ENCODE peak calls at places on chromosomes 6 and 20, in seven cellular contexts. One of them, this sample, is unnamed.

GRCh38 chr20:48196006-48196405 is 410.7 kb upstream of the SULF2 start:
- DNase-seq in activated T-helper 1 cell treated with anti-CD3 and anti-CD28 coated beads, Interleukin-2, amount 50 U/mL, for 16 hours: no peak
- DNase-seq in MM.1S: no peak
- DNase-seq in mucosa of descending colon: no peak
- DNase-seq in activated T-cell treated with anti-CD3 and anti-CD28 coated beads, Interleukin-2, amount 50 U/mL, for 4 hours: no peak
- DNase-seq in activated effector memory CD4-positive, alpha-beta T cell treated with anti-CD3 and anti-CD28 coated beads, Interleukin-2, amount 50 U/mL, for 16 hours: no peak
- DNase-seq in activated CD4-positive, alpha-beta T cell treated with anti-CD3 and anti-CD28 coated beads, Interleukin-2, amount 50 U/mL, for 24 hours: no peak
- DNase-seq in this sample: no peak

GRCh38 chr20:18496042-18496441 is 983 bp downstream of the RBBP9 start:
- DNase-seq in mucosa of descending colon: no peak
- DNase-seq in MM.1S: peak
- DNase-seq in activated T-helper 1 cell treated with anti-CD3 and anti-CD28 coated beads, Interleukin-2, amount 50 U/mL, for 16 hours: no peak
- DNase-seq in activated CD4-positive, alpha-beta T cell treated with anti-CD3 and anti-CD28 coated beads, Interleukin-2, amount 50 U/mL, for 24 hours: no peak
- DNase-seq in activated T-cell treated with anti-CD3 and anti-CD28 coated beads, Interleukin-2, amount 50 U/mL, for 4 hours: no peak
- DNase-seq in activated effector memory CD4-positive, alpha-beta T cell treated with anti-CD3 and anti-CD28 coated beads, Interleukin-2, amount 50 U/mL, for 16 hours: no peak
- DNase-seq in this sample: no peak

GRCh38 chr6:7674291-7674690 is 51.6 kb upstream of the BMP6 start:
- DNase-seq in MM.1S: no peak
- DNase-seq in mucosa of descending colon: no peak
- DNase-seq in activated CD4-positive, alpha-beta T cell treated with anti-CD3 and anti-CD28 coated beads, Interleukin-2, amount 50 U/mL, for 24 hours: no peak
- DNase-seq in activated T-helper 1 cell treated with anti-CD3 and anti-CD28 coated beads, Interleukin-2, amount 50 U/mL, for 16 hours: no peak
- DNase-seq in activated effector memory CD4-positive, alpha-beta T cell treated with anti-CD3 and anti-CD28 coated beads, Interleukin-2, amount 50 U/mL, for 16 hours: no peak
- DNase-seq in activated T-cell treated with anti-CD3 and anti-CD28 coated beads, Interleukin-2, amount 50 U/mL, for 4 hours: no peak
- DNase-seq in this sample: no peak

GRCh38 chr6:90446164-90446563 is 140.7 kb downstream of the MAP3K7 start:
- DNase-seq in mucosa of descending colon: no peak
- DNase-seq in activated T-helper 1 cell treated with anti-CD3 and anti-CD28 coated beads, Interleukin-2, amount 50 U/mL, for 16 hours: no peak
- DNase-seq in activated CD4-positive, alpha-beta T cell treated with anti-CD3 and anti-CD28 coated beads, Interleukin-2, amount 50 U/mL, for 24 hours: no peak
- DNase-seq in MM.1S: no peak
- DNase-seq in activated T-cell treated with anti-CD3 and anti-CD28 coated beads, Interleukin-2, amount 50 U/mL, for 4 hours: no peak
- DNase-seq in activated effector memory CD4-positive, alpha-beta T cell treated with anti-CD3 and anti-CD28 coated beads, Interleukin-2, amount 50 U/mL, for 16 hours: no peak
- DNase-seq in this sample: no peak

GRCh38 chr20:3557237-3557636 is 86.4 kb downstream of the ATRN start:
- DNase-seq in activated CD4-positive, alpha-beta T cell treated with anti-CD3 and anti-CD28 coated beads, Interleukin-2, amount 50 U/mL, for 24 hours: no peak
- DNase-seq in MM.1S: no peak
- DNase-seq in activated T-cell treated with anti-CD3 and anti-CD28 coated beads, Interleukin-2, amount 50 U/mL, for 4 hours: no peak
- DNase-seq in activated effector memory CD4-positive, alpha-beta T cell treated with anti-CD3 and anti-CD28 coated beads, Interleukin-2, amount 50 U/mL, for 16 hours: no peak
- DNase-seq in activated T-helper 1 cell treated with anti-CD3 and anti-CD28 coated beads, Interleukin-2, amount 50 U/mL, for 16 hours: no peak
- DNase-seq in mucosa of descending colon: no peak
- DNase-seq in this sample: no peak

GRCh38 chr20:62706344-62706743 is 2.3 kb upstream of the NTSR1 start:
- DNase-seq in activated effector memory CD4-positive, alpha-beta T cell treated with anti-CD3 and anti-CD28 coated beads, Interleukin-2, amount 50 U/mL, for 16 hours: no peak
- DNase-seq in MM.1S: no peak
- DNase-seq in mucosa of descending colon: peak
- DNase-seq in activated CD4-positive, alpha-beta T cell treated with anti-CD3 and anti-CD28 coated beads, Interleukin-2, amount 50 U/mL, for 24 hours: no peak
- DNase-seq in activated T-cell treated with anti-CD3 and anti-CD28 coated beads, Interleukin-2, amount 50 U/mL, for 4 hours: no peak
- DNase-seq in activated T-helper 1 cell treated with anti-CD3 and anti-CD28 coated beads, Interleukin-2, amount 50 U/mL, for 16 hours: no peak
- DNase-seq in this sample: no peak

GRCh38 chr6:153425536-153425935 is 294.5 kb upstream of the RGS17 start:
- DNase-seq in activated T-helper 1 cell treated with anti-CD3 and anti-CD28 coated beads, Interleukin-2, amount 50 U/mL, for 16 hours: no peak
- DNase-seq in activated CD4-positive, alpha-beta T cell treated with anti-CD3 and anti-CD28 coated beads, Interleukin-2, amount 50 U/mL, for 24 hours: no peak
- DNase-seq in mucosa of descending colon: no peak
- DNase-seq in activated T-cell treated with anti-CD3 and anti-CD28 coated beads, Interleukin-2, amount 50 U/mL, for 4 hours: no peak
- DNase-seq in activated effector memory CD4-positive, alpha-beta T cell treated with anti-CD3 and anti-CD28 coated beads, Interleukin-2, amount 50 U/mL, for 16 hours: no peak
- DNase-seq in MM.1S: no peak
- DNase-seq in this sample: no peak

GRCh38 chr20:41654884-41655283 is 36.7 kb upstream of the CHD6 start:
- DNase-seq in MM.1S: no peak
- DNase-seq in activated T-helper 1 cell treated with anti-CD3 and anti-CD28 coated beads, Interleukin-2, amount 50 U/mL, for 16 hours: no peak
- DNase-seq in activated CD4-positive, alpha-beta T cell treated with anti-CD3 and anti-CD28 coated beads, Interleukin-2, amount 50 U/mL, for 24 hours: no peak
- DNase-seq in mucosa of descending colon: no peak
- DNase-seq in activated T-cell treated with anti-CD3 and anti-CD28 coated beads, Interleukin-2, amount 50 U/mL, for 4 hours: no peak
- DNase-seq in activated effector memory CD4-positive, alpha-beta T cell treated with anti-CD3 and anti-CD28 coated beads, Interleukin-2, amount 50 U/mL, for 16 hours: no peak
- DNase-seq in this sample: no peak

GRCh38 chr6:3610896-3611295 is 140.6 kb downstream of the PXDC1 start:
- DNase-seq in activated T-cell treated with anti-CD3 and anti-CD28 coated beads, Interleukin-2, amount 50 U/mL, for 4 hours: no peak
- DNase-seq in MM.1S: no peak
- DNase-seq in activated effector memory CD4-positive, alpha-beta T cell treated with anti-CD3 and anti-CD28 coated beads, Interleukin-2, amount 50 U/mL, for 16 hours: no peak
- DNase-seq in activated T-helper 1 cell treated with anti-CD3 and anti-CD28 coated beads, Interleukin-2, amount 50 U/mL, for 16 hours: no peak
- DNase-seq in activated CD4-positive, alpha-beta T cell treated with anti-CD3 and anti-CD28 coated beads, Interleukin-2, amount 50 U/mL, for 24 hours: no peak
- DNase-seq in mucosa of descending colon: no peak
- DNase-seq in this sample: no peak

GRCh38 chr6:83258517-83258916 is 65.4 kb downstream of the RWDD2A start:
- DNase-seq in MM.1S: no peak
- DNase-seq in activated T-cell treated with anti-CD3 and anti-CD28 coated beads, Interleukin-2, amount 50 U/mL, for 4 hours: no peak
- DNase-seq in activated CD4-positive, alpha-beta T cell treated with anti-CD3 and anti-CD28 coated beads, Interleukin-2, amount 50 U/mL, for 24 hours: no peak
- DNase-seq in activated effector memory CD4-positive, alpha-beta T cell treated with anti-CD3 and anti-CD28 coated beads, Interleukin-2, amount 50 U/mL, for 16 hours: no peak
- DNase-seq in activated T-helper 1 cell treated with anti-CD3 and anti-CD28 coated beads, Interleukin-2, amount 50 U/mL, for 16 hours: no peak
- DNase-seq in mucosa of descending colon: no peak
- DNase-seq in this sample: no peak

GRCh38 chr6:148635070-148635743 is 111.6 kb upstream of the UST start:
- DNase-seq in activated CD4-positive, alpha-beta T cell treated with anti-CD3 and anti-CD28 coated beads, Interleukin-2, amount 50 U/mL, for 24 hours: no peak
- DNase-seq in MM.1S: no peak
- DNase-seq in activated effector memory CD4-positive, alpha-beta T cell treated with anti-CD3 and anti-CD28 coated beads, Interleukin-2, amount 50 U/mL, for 16 hours: no peak
- DNase-seq in mucosa of descending colon: no peak
- DNase-seq in activated T-helper 1 cell treated with anti-CD3 and anti-CD28 coated beads, Interleukin-2, amount 50 U/mL, for 16 hours: no peak
- DNase-seq in activated T-cell treated with anti-CD3 and anti-CD28 coated beads, Interleukin-2, amount 50 U/mL, for 4 hours: no peak
- DNase-seq in this sample: no peak

GRCh38 chr6:30411515-30412207 is 66.7 kb downstream of the RPP21 start:
- DNase-seq in activated T-helper 1 cell treated with anti-CD3 and anti-CD28 coated beads, Interleukin-2, amount 50 U/mL, for 16 hours: peak
- DNase-seq in MM.1S: peak
- DNase-seq in mucosa of descending colon: no peak
- DNase-seq in activated effector memory CD4-positive, alpha-beta T cell treated with anti-CD3 and anti-CD28 coated beads, Interleukin-2, amount 50 U/mL, for 16 hours: peak
- DNase-seq in activated CD4-positive, alpha-beta T cell treated with anti-CD3 and anti-CD28 coated beads, Interleukin-2, amount 50 U/mL, for 24 hours: peak
- DNase-seq in activated T-cell treated with anti-CD3 and anti-CD28 coated beads, Interleukin-2, amount 50 U/mL, for 4 hours: peak
- DNase-seq in this sample: peak

GRCh38 chr6:17580518-17581048 is 19.5 kb upstream of the FAM8A1 start:
- DNase-seq in MM.1S: no peak
- DNase-seq in activated T-helper 1 cell treated with anti-CD3 and anti-CD28 coated beads, Interleukin-2, amount 50 U/mL, for 16 hours: no peak
- DNase-seq in activated effector memory CD4-positive, alpha-beta T cell treated with anti-CD3 and anti-CD28 coated beads, Interleukin-2, amount 50 U/mL, for 16 hours: peak
- DNase-seq in activated CD4-positive, alpha-beta T cell treated with anti-CD3 and anti-CD28 coated beads, Interleukin-2, amount 50 U/mL, for 24 hours: peak
- DNase-seq in activated T-cell treated with anti-CD3 and anti-CD28 coated beads, Interleukin-2, amount 50 U/mL, for 4 hours: peak
- DNase-seq in mucosa of descending colon: no peak
- DNase-seq in this sample: no peak

GRCh38 chr20:57393321-57394086 is 2.3 kb downstream of the RBM38 start:
- DNase-seq in activated effector memory CD4-positive, alpha-beta T cell treated with anti-CD3 and anti-CD28 coated beads, Interleukin-2, amount 50 U/mL, for 16 hours: no peak
- DNase-seq in activated CD4-positive, alpha-beta T cell treated with anti-CD3 and anti-CD28 coated beads, Interleukin-2, amount 50 U/mL, for 24 hours: no peak
- DNase-seq in activated T-helper 1 cell treated with anti-CD3 and anti-CD28 coated beads, Interleukin-2, amount 50 U/mL, for 16 hours: no peak
- DNase-seq in mucosa of descending colon: peak
- DNase-seq in activated T-cell treated with anti-CD3 and anti-CD28 coated beads, Interleukin-2, amount 50 U/mL, for 4 hours: no peak
- DNase-seq in MM.1S: peak
- DNase-seq in this sample: no peak

GRCh38 chr20:20864346-20865096 is 152.1 kb upstream of the RALGAPA2 start:
- DNase-seq in activated T-cell treated with anti-CD3 and anti-CD28 coated beads, Interleukin-2, amount 50 U/mL, for 4 hours: no peak
- DNase-seq in mucosa of descending colon: no peak
- DNase-seq in MM.1S: no peak
- DNase-seq in activated T-helper 1 cell treated with anti-CD3 and anti-CD28 coated beads, Interleukin-2, amount 50 U/mL, for 16 hours: no peak
- DNase-seq in activated effector memory CD4-positive, alpha-beta T cell treated with anti-CD3 and anti-CD28 coated beads, Interleukin-2, amount 50 U/mL, for 16 hours: no peak
- DNase-seq in activated CD4-positive, alpha-beta T cell treated with anti-CD3 and anti-CD28 coated beads, Interleukin-2, amount 50 U/mL, for 24 hours: no peak
- DNase-seq in this sample: no peak

GRCh38 chr6:24547243-24547642 is 52.5 kb downstream of the ALDH5A1 start:
- DNase-seq in activated CD4-positive, alpha-beta T cell treated with anti-CD3 and anti-CD28 coated beads, Interleukin-2, amount 50 U/mL, for 24 hours: peak
- DNase-seq in MM.1S: no peak
- DNase-seq in activated effector memory CD4-positive, alpha-beta T cell treated with anti-CD3 and anti-CD28 coated beads, Interleukin-2, amount 50 U/mL, for 16 hours: no peak
- DNase-seq in activated T-helper 1 cell treated with anti-CD3 and anti-CD28 coated beads, Interleukin-2, amount 50 U/mL, for 16 hours: no peak
- DNase-seq in activated T-cell treated with anti-CD3 and anti-CD28 coated beads, Interleukin-2, amount 50 U/mL, for 4 hours: peak
- DNase-seq in mucosa of descending colon: no peak
- DNase-seq in this sample: peak

GRCh38 chr6:79538481-79538971 is 1.3 kb upstream of the LCA5 start:
- DNase-seq in activated T-helper 1 cell treated with anti-CD3 and anti-CD28 coated beads, Interleukin-2, amount 50 U/mL, for 16 hours: no peak
- DNase-seq in activated CD4-positive, alpha-beta T cell treated with anti-CD3 and anti-CD28 coated beads, Interleukin-2, amount 50 U/mL, for 24 hours: no peak
- DNase-seq in activated T-cell treated with anti-CD3 and anti-CD28 coated beads, Interleukin-2, amount 50 U/mL, for 4 hours: no peak
- DNase-seq in activated effector memory CD4-positive, alpha-beta T cell treated with anti-CD3 and anti-CD28 coated beads, Interleukin-2, amount 50 U/mL, for 16 hours: no peak
- DNase-seq in MM.1S: no peak
- DNase-seq in mucosa of descending colon: no peak
- DNase-seq in this sample: no peak

GRCh38 chr6:147150303-147150702 is 53.9 kb upstream of the STXBP5 start:
- DNase-seq in activated CD4-positive, alpha-beta T cell treated with anti-CD3 and anti-CD28 coated beads, Interleukin-2, amount 50 U/mL, for 24 hours: no peak
- DNase-seq in mucosa of descending colon: no peak
- DNase-seq in activated T-helper 1 cell treated with anti-CD3 and anti-CD28 coated beads, Interleukin-2, amount 50 U/mL, for 16 hours: no peak
- DNase-seq in activated effector memory CD4-positive, alpha-beta T cell treated with anti-CD3 and anti-CD28 coated beads, Interleukin-2, amount 50 U/mL, for 16 hours: no peak
- DNase-seq in activated T-cell treated with anti-CD3 and anti-CD28 coated beads, Interleukin-2, amount 50 U/mL, for 4 hours: no peak
- DNase-seq in MM.1S: no peak
- DNase-seq in this sample: no peak

GRCh38 chr6:4377635-4378034 is 242.3 kb upstream of the ECI2 start:
- DNase-seq in mucosa of descending colon: no peak
- DNase-seq in activated CD4-positive, alpha-beta T cell treated with anti-CD3 and anti-CD28 coated beads, Interleukin-2, amount 50 U/mL, for 24 hours: no peak
- DNase-seq in MM.1S: no peak
- DNase-seq in activated effector memory CD4-positive, alpha-beta T cell treated with anti-CD3 and anti-CD28 coated beads, Interleukin-2, amount 50 U/mL, for 16 hours: no peak
- DNase-seq in activated T-cell treated with anti-CD3 and anti-CD28 coated beads, Interleukin-2, amount 50 U/mL, for 4 hours: no peak
- DNase-seq in activated T-helper 1 cell treated with anti-CD3 and anti-CD28 coated beads, Interleukin-2, amount 50 U/mL, for 16 hours: no peak
- DNase-seq in this sample: no peak

GRCh38 chr6:149480502-149481280 is 4.1 kb downstream of the ZC3H12D start:
- DNase-seq in activated effector memory CD4-positive, alpha-beta T cell treated with anti-CD3 and anti-CD28 coated beads, Interleukin-2, amount 50 U/mL, for 16 hours: peak
- DNase-seq in activated CD4-positive, alpha-beta T cell treated with anti-CD3 and anti-CD28 coated beads, Interleukin-2, amount 50 U/mL, for 24 hours: no peak
- DNase-seq in activated T-helper 1 cell treated with anti-CD3 and anti-CD28 coated beads, Interleukin-2, amount 50 U/mL, for 16 hours: no peak
- DNase-seq in activated T-cell treated with anti-CD3 and anti-CD28 coated beads, Interleukin-2, amount 50 U/mL, for 4 hours: peak
- DNase-seq in mucosa of descending colon: no peak
- DNase-seq in MM.1S: no peak
- DNase-seq in this sample: no peak

GRCh38 chr20:8385247-8385646 is 253.2 kb downstream of the PLCB1 start:
- DNase-seq in activated T-cell treated with anti-CD3 and anti-CD28 coated beads, Interleukin-2, amount 50 U/mL, for 4 hours: no peak
- DNase-seq in mucosa of descending colon: peak
- DNase-seq in activated CD4-positive, alpha-beta T cell treated with anti-CD3 and anti-CD28 coated beads, Interleukin-2, amount 50 U/mL, for 24 hours: no peak
- DNase-seq in activated T-helper 1 cell treated with anti-CD3 and anti-CD28 coated beads, Interleukin-2, amount 50 U/mL, for 16 hours: no peak
- DNase-seq in activated effector memory CD4-positive, alpha-beta T cell treated with anti-CD3 and anti-CD28 coated beads, Interleukin-2, amount 50 U/mL, for 16 hours: no peak
- DNase-seq in MM.1S: no peak
- DNase-seq in this sample: no peak

GRCh38 chr20:50242863-50243609 is 52.4 kb downstream of the CEBPB start:
- DNase-seq in mucosa of descending colon: peak
- DNase-seq in activated T-helper 1 cell treated with anti-CD3 and anti-CD28 coated beads, Interleukin-2, amount 50 U/mL, for 16 hours: no peak
- DNase-seq in activated effector memory CD4-positive, alpha-beta T cell treated with anti-CD3 and anti-CD28 coated beads, Interleukin-2, amount 50 U/mL, for 16 hours: no peak
- DNase-seq in activated CD4-positive, alpha-beta T cell treated with anti-CD3 and anti-CD28 coated beads, Interleukin-2, amount 50 U/mL, for 24 hours: no peak
- DNase-seq in MM.1S: no peak
- DNase-seq in activated T-cell treated with anti-CD3 and anti-CD28 coated beads, Interleukin-2, amount 50 U/mL, for 4 hours: no peak
- DNase-seq in this sample: no peak

GRCh38 chr6:1971612-1972011 is 273.8 kb downstream of the GMDS start:
- DNase-seq in activated CD4-positive, alpha-beta T cell treated with anti-CD3 and anti-CD28 coated beads, Interleukin-2, amount 50 U/mL, for 24 hours: no peak
- DNase-seq in mucosa of descending colon: no peak
- DNase-seq in activated effector memory CD4-positive, alpha-beta T cell treated with anti-CD3 and anti-CD28 coated beads, Interleukin-2, amount 50 U/mL, for 16 hours: no peak
- DNase-seq in activated T-cell treated with anti-CD3 and anti-CD28 coated beads, Interleukin-2, amount 50 U/mL, for 4 hours: no peak
- DNase-seq in MM.1S: no peak
- DNase-seq in activated T-helper 1 cell treated with anti-CD3 and anti-CD28 coated beads, Interleukin-2, amount 50 U/mL, for 16 hours: no peak
- DNase-seq in this sample: no peak

GRCh38 chr6:22003219-22003779 is 293.5 kb downstream of the PRL start:
- DNase-seq in activated effector memory CD4-positive, alpha-beta T cell treated with anti-CD3 and anti-CD28 coated beads, Interleukin-2, amount 50 U/mL, for 16 hours: no peak
- DNase-seq in activated CD4-positive, alpha-beta T cell treated with anti-CD3 and anti-CD28 coated beads, Interleukin-2, amount 50 U/mL, for 24 hours: no peak
- DNase-seq in activated T-helper 1 cell treated with anti-CD3 and anti-CD28 coated beads, Interleukin-2, amount 50 U/mL, for 16 hours: no peak
- DNase-seq in mucosa of descending colon: no peak
- DNase-seq in MM.1S: no peak
- DNase-seq in activated T-cell treated with anti-CD3 and anti-CD28 coated beads, Interleukin-2, amount 50 U/mL, for 4 hours: no peak
- DNase-seq in this sample: no peak

GRCh38 chr6:133502451-133503259 is 261.5 kb downstream of the EYA4 start:
- DNase-seq in activated T-helper 1 cell treated with anti-CD3 and anti-CD28 coated beads, Interleukin-2, amount 50 U/mL, for 16 hours: no peak
- DNase-seq in activated effector memory CD4-positive, alpha-beta T cell treated with anti-CD3 and anti-CD28 coated beads, Interleukin-2, amount 50 U/mL, for 16 hours: no peak
- DNase-seq in activated CD4-positive, alpha-beta T cell treated with anti-CD3 and anti-CD28 coated beads, Interleukin-2, amount 50 U/mL, for 24 hours: no peak
- DNase-seq in activated T-cell treated with anti-CD3 and anti-CD28 coated beads, Interleukin-2, amount 50 U/mL, for 4 hours: no peak
- DNase-seq in mucosa of descending colon: no peak
- DNase-seq in MM.1S: no peak
- DNase-seq in this sample: no peak

GRCh38 chr20:62624325-62624690 is 18.0 kb upstream of the SLCO4A1 start:
- DNase-seq in activated T-cell treated with anti-CD3 and anti-CD28 coated beads, Interleukin-2, amount 50 U/mL, for 4 hours: no peak
- DNase-seq in activated CD4-positive, alpha-beta T cell treated with anti-CD3 and anti-CD28 coated beads, Interleukin-2, amount 50 U/mL, for 24 hours: no peak
- DNase-seq in activated effector memory CD4-positive, alpha-beta T cell treated with anti-CD3 and anti-CD28 coated beads, Interleukin-2, amount 50 U/mL, for 16 hours: no peak
- DNase-seq in mucosa of descending colon: peak
- DNase-seq in MM.1S: peak
- DNase-seq in activated T-helper 1 cell treated with anti-CD3 and anti-CD28 coated beads, Interleukin-2, amount 50 U/mL, for 16 hours: no peak
- DNase-seq in this sample: no peak

GRCh38 chr6:434051-434705 is 42.6 kb downstream of the IRF4 start:
- DNase-seq in activated T-cell treated with anti-CD3 and anti-CD28 coated beads, Interleukin-2, amount 50 U/mL, for 4 hours: no peak
- DNase-seq in mucosa of descending colon: no peak
- DNase-seq in activated T-helper 1 cell treated with anti-CD3 and anti-CD28 coated beads, Interleukin-2, amount 50 U/mL, for 16 hours: no peak
- DNase-seq in activated effector memory CD4-positive, alpha-beta T cell treated with anti-CD3 and anti-CD28 coated beads, Interleukin-2, amount 50 U/mL, for 16 hours: no peak
- DNase-seq in activated CD4-positive, alpha-beta T cell treated with anti-CD3 and anti-CD28 coated beads, Interleukin-2, amount 50 U/mL, for 24 hours: no peak
- DNase-seq in MM.1S: no peak
- DNase-seq in this sample: no peak

GRCh38 chr6:15062311-15063252 is 183.3 kb upstream of the JARID2 start:
- DNase-seq in activated T-helper 1 cell treated with anti-CD3 and anti-CD28 coated beads, Interleukin-2, amount 50 U/mL, for 16 hours: no peak
- DNase-seq in mucosa of descending colon: no peak
- DNase-seq in MM.1S: no peak
- DNase-seq in activated T-cell treated with anti-CD3 and anti-CD28 coated beads, Interleukin-2, amount 50 U/mL, for 4 hours: no peak
- DNase-seq in activated effector memory CD4-positive, alpha-beta T cell treated with anti-CD3 and anti-CD28 coated beads, Interleukin-2, amount 50 U/mL, for 16 hours: no peak
- DNase-seq in activated CD4-positive, alpha-beta T cell treated with anti-CD3 and anti-CD28 coated beads, Interleukin-2, amount 50 U/mL, for 24 hours: no peak
- DNase-seq in this sample: no peak

GRCh38 chr20:3209023-3209945 is at the start of gene ITPA:
- DNase-seq in activated T-helper 1 cell treated with anti-CD3 and anti-CD28 coated beads, Interleukin-2, amount 50 U/mL, for 16 hours: peak
- DNase-seq in activated effector memory CD4-positive, alpha-beta T cell treated with anti-CD3 and anti-CD28 coated beads, Interleukin-2, amount 50 U/mL, for 16 hours: peak
- DNase-seq in MM.1S: peak
- DNase-seq in activated CD4-positive, alpha-beta T cell treated with anti-CD3 and anti-CD28 coated beads, Interleukin-2, amount 50 U/mL, for 24 hours: peak
- DNase-seq in mucosa of descending colon: peak
- DNase-seq in activated T-cell treated with anti-CD3 and anti-CD28 coated beads, Interleukin-2, amount 50 U/mL, for 4 hours: peak
- DNase-seq in this sample: peak

GRCh38 chr20:52473171-52473570 is 281.6 kb upstream of the ZFP64 start:
- DNase-seq in activated CD4-positive, alpha-beta T cell treated with anti-CD3 and anti-CD28 coated beads, Interleukin-2, amount 50 U/mL, for 24 hours: no peak
- DNase-seq in activated T-cell treated with anti-CD3 and anti-CD28 coated beads, Interleukin-2, amount 50 U/mL, for 4 hours: no peak
- DNase-seq in activated effector memory CD4-positive, alpha-beta T cell treated with anti-CD3 and anti-CD28 coated beads, Interleukin-2, amount 50 U/mL, for 16 hours: no peak
- DNase-seq in activated T-helper 1 cell treated with anti-CD3 and anti-CD28 coated beads, Interleukin-2, amount 50 U/mL, for 16 hours: no peak
- DNase-seq in MM.1S: no peak
- DNase-seq in mucosa of descending colon: no peak
- DNase-seq in this sample: no peak

GRCh38 chr6:160002882-160003281 is 34.0 kb downstream of the IGF2R start:
- DNase-seq in activated T-helper 1 cell treated with anti-CD3 and anti-CD28 coated beads, Interleukin-2, amount 50 U/mL, for 16 hours: no peak
- DNase-seq in MM.1S: no peak
- DNase-seq in activated effector memory CD4-positive, alpha-beta T cell treated with anti-CD3 and anti-CD28 coated beads, Interleukin-2, amount 50 U/mL, for 16 hours: no peak
- DNase-seq in mucosa of descending colon: no peak
- DNase-seq in activated T-cell treated with anti-CD3 and anti-CD28 coated beads, Interleukin-2, amount 50 U/mL, for 4 hours: no peak
- DNase-seq in activated CD4-positive, alpha-beta T cell treated with anti-CD3 and anti-CD28 coated beads, Interleukin-2, amount 50 U/mL, for 24 hours: no peak
- DNase-seq in this sample: no peak

GRCh38 chr6:5205035-5205469 is 55.7 kb downstream of the LYRM4 start:
- DNase-seq in mucosa of descending colon: no peak
- DNase-seq in activated CD4-positive, alpha-beta T cell treated with anti-CD3 and anti-CD28 coated beads, Interleukin-2, amount 50 U/mL, for 24 hours: no peak
- DNase-seq in MM.1S: no peak
- DNase-seq in activated effector memory CD4-positive, alpha-beta T cell treated with anti-CD3 and anti-CD28 coated beads, Interleukin-2, amount 50 U/mL, for 16 hours: no peak
- DNase-seq in activated T-cell treated with anti-CD3 and anti-CD28 coated beads, Interleukin-2, amount 50 U/mL, for 4 hours: no peak
- DNase-seq in activated T-helper 1 cell treated with anti-CD3 and anti-CD28 coated beads, Interleukin-2, amount 50 U/mL, for 16 hours: no peak
- DNase-seq in this sample: no peak

GRCh38 chr6:14276066-14276465 is 158.5 kb downstream of the CD83 start:
- DNase-seq in activated T-helper 1 cell treated with anti-CD3 and anti-CD28 coated beads, Interleukin-2, amount 50 U/mL, for 16 hours: no peak
- DNase-seq in activated CD4-positive, alpha-beta T cell treated with anti-CD3 and anti-CD28 coated beads, Interleukin-2, amount 50 U/mL, for 24 hours: no peak
- DNase-seq in mucosa of descending colon: no peak
- DNase-seq in MM.1S: no peak
- DNase-seq in activated T-cell treated with anti-CD3 and anti-CD28 coated beads, Interleukin-2, amount 50 U/mL, for 4 hours: no peak
- DNase-seq in activated effector memory CD4-positive, alpha-beta T cell treated with anti-CD3 and anti-CD28 coated beads, Interleukin-2, amount 50 U/mL, for 16 hours: no peak
- DNase-seq in this sample: no peak

GRCh38 chr6:112188906-112189305 is 65.5 kb downstream of the LAMA4 start:
- DNase-seq in mucosa of descending colon: no peak
- DNase-seq in activated T-helper 1 cell treated with anti-CD3 and anti-CD28 coated beads, Interleukin-2, amount 50 U/mL, for 16 hours: no peak
- DNase-seq in activated effector memory CD4-positive, alpha-beta T cell treated with anti-CD3 and anti-CD28 coated beads, Interleukin-2, amount 50 U/mL, for 16 hours: no peak
- DNase-seq in MM.1S: no peak
- DNase-seq in activated T-cell treated with anti-CD3 and anti-CD28 coated beads, Interleukin-2, amount 50 U/mL, for 4 hours: no peak
- DNase-seq in activated CD4-positive, alpha-beta T cell treated with anti-CD3 and anti-CD28 coated beads, Interleukin-2, amount 50 U/mL, for 24 hours: no peak
- DNase-seq in this sample: no peak

GRCh38 chr6:129006685-129007514 is 124.0 kb downstream of the LAMA2 start:
- DNase-seq in activated effector memory CD4-positive, alpha-beta T cell treated with anti-CD3 and anti-CD28 coated beads, Interleukin-2, amount 50 U/mL, for 16 hours: no peak
- DNase-seq in activated CD4-positive, alpha-beta T cell treated with anti-CD3 and anti-CD28 coated beads, Interleukin-2, amount 50 U/mL, for 24 hours: no peak
- DNase-seq in mucosa of descending colon: no peak
- DNase-seq in MM.1S: no peak
- DNase-seq in activated T-helper 1 cell treated with anti-CD3 and anti-CD28 coated beads, Interleukin-2, amount 50 U/mL, for 16 hours: no peak
- DNase-seq in activated T-cell treated with anti-CD3 and anti-CD28 coated beads, Interleukin-2, amount 50 U/mL, for 4 hours: no peak
- DNase-seq in this sample: no peak

GRCh38 chr6:33073431-33073871 is at the start of gene HLA-DPA1:
- DNase-seq in activated T-cell treated with anti-CD3 and anti-CD28 coated beads, Interleukin-2, amount 50 U/mL, for 4 hours: no peak
- DNase-seq in activated CD4-positive, alpha-beta T cell treated with anti-CD3 and anti-CD28 coated beads, Interleukin-2, amount 50 U/mL, for 24 hours: peak
- DNase-seq in MM.1S: peak
- DNase-seq in activated T-helper 1 cell treated with anti-CD3 and anti-CD28 coated beads, Interleukin-2, amount 50 U/mL, for 16 hours: no peak
- DNase-seq in mucosa of descending colon: no peak
- DNase-seq in activated effector memory CD4-positive, alpha-beta T cell treated with anti-CD3 and anti-CD28 coated beads, Interleukin-2, amount 50 U/mL, for 16 hours: peak
- DNase-seq in this sample: no peak

GRCh38 chr6:75230484-75231325 is 12.9 kb downstream of the COX7A2 start:
- DNase-seq in activated T-cell treated with anti-CD3 and anti-CD28 coated beads, Interleukin-2, amount 50 U/mL, for 4 hours: no peak
- DNase-seq in activated effector memory CD4-positive, alpha-beta T cell treated with anti-CD3 and anti-CD28 coated beads, Interleukin-2, amount 50 U/mL, for 16 hours: no peak
- DNase-seq in activated T-helper 1 cell treated with anti-CD3 and anti-CD28 coated beads, Interleukin-2, amount 50 U/mL, for 16 hours: no peak
- DNase-seq in activated CD4-positive, alpha-beta T cell treated with anti-CD3 and anti-CD28 coated beads, Interleukin-2, amount 50 U/mL, for 24 hours: no peak
- DNase-seq in MM.1S: no peak
- DNase-seq in mucosa of descending colon: no peak
- DNase-seq in this sample: no peak

This sample was measured in activated naive CD8-positive, alpha-beta T cell treated with anti-CD3 and anti-CD28 coated beads, Interleukin-2, amount 50 U/mL, for 16 hours.